ENCODE peak calls at places on chromosomes 4 and X, in eight cellular contexts. Q is PC-3; U is CD8-positive, alpha-beta memory T cell; E is mucosa of descending colon; P is Panc1; R is tibial artery; S is iPS DF 6.9; O is K562. G is an unnamed sample.

GRCh38 chr4:182556576-182556975 is 313.4 kb downstream of the TENM3 start:
- DNase-seq in O (no peak), E (no peak), Q (no peak), S (no peak), U (no peak), R (no peak), P (no peak), G (no peak)

GRCh38 chr4:183096276-183096965 is 2.6 kb upstream of the WWC2 start:
- DNase-seq in U (no peak), Q (no peak), P (no peak), E (no peak), R (no peak), S (no peak), O (no peak), G (no peak)

GRCh38 chrX:130874751-130875150 is 28.3 kb downstream of the ENOX2 start:
- DNase-seq in E (no peak), R (no peak), S (no peak), O (no peak), U (no peak), P (no peak), Q (no peak), G (no peak)

GRCh38 chr4:56323386-56323785 is 63.9 kb downstream of the AASDH start:
- DNase-seq in O (no peak), Q (no peak), E (no peak), U (no peak), R (no peak), S (no peak), P (no peak), G (no peak)

GRCh38 chr4:185395255-185395955 is at the start of gene LRP2BP:
- DNase-seq in E (no peak), S (no peak), Q (peak; percentile 18), R (no peak), P (no peak), O (no peak), U (no peak), G (no peak)

GRCh38 chr4:77600521-77601451 is 4.8 kb upstream of the CXCL13 start:
- DNase-seq in S (no peak), P (no peak), E (no peak), U (no peak), O (peak; percentile 58), Q (peak; percentile 58), R (no peak), G (peak; percentile 51)

GRCh38 chr4:165385124-165385523 is 6.3 kb downstream of the CPE start:
- DNase-seq in E (no peak), U (no peak), O (no peak), P (no peak), Q (no peak), S (no peak), R (no peak), G (no peak)

GRCh38 chrX:136531951-136532350 is at the start of gene VGLL1:
- DNase-seq in O (no peak), S (no peak), Q (peak; percentile 32), U (no peak), P (no peak), R (no peak), E (no peak), G (no peak)

GRCh38 chr4:40038972-40039371 is 17.7 kb upstream of the N4BP2 start:
- DNase-seq in E (no peak), O (no peak), Q (peak; percentile 65), P (no peak), R (no peak), S (no peak), U (no peak), G (no peak)

GRCh38 chr4:31620476-31620875 is 900.3 kb downstream of the PCDH7 start:
- DNase-seq in R (no peak), O (no peak), E (no peak), U (no peak), S (no peak), Q (peak; percentile 7), P (no peak), G (no peak)

DNA sequence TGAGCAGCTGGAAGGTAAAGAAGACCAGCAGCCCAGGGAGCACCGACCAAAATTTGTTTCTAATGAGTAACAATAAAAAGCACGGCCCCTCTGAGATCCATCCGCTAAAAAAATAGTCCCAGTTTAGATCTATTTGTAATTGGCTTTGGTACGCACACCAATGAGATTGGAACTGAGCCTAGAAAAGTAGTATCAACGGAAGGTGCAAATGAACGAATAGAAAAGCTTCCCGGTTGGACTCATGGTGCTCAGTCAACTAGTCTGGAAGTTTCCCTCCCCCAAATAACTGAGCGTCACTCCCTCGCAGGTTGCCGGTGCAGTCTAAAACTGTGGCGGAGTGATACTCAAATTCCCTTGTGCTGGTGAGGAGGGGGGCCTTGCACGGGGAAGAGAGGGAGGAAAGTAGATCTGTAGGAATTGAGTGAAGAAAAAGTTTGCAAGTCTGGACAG is at the start of gene COL4A5:
- DNase-seq in P (peak; percentile 38), U (no peak), Q (peak; percentile 90), E (no peak), R (peak; percentile 26), O (peak; percentile 65), S (no peak), G (no peak)
- H3K4me3 ChIP-seq in P (peak within 1 kb of the TSS; percentile 76), U (no peak within 1 kb of the TSS), Q (peak within 1 kb of the TSS; percentile 87), E (no peak within 1 kb of the TSS), R (peak within 1 kb of the TSS; percentile 62), O (peak within 1 kb of the TSS; percentile 52), S (peak within 1 kb of the TSS; percentile 62), G (peak within 1 kb of the TSS; percentile 46)

DNA sequence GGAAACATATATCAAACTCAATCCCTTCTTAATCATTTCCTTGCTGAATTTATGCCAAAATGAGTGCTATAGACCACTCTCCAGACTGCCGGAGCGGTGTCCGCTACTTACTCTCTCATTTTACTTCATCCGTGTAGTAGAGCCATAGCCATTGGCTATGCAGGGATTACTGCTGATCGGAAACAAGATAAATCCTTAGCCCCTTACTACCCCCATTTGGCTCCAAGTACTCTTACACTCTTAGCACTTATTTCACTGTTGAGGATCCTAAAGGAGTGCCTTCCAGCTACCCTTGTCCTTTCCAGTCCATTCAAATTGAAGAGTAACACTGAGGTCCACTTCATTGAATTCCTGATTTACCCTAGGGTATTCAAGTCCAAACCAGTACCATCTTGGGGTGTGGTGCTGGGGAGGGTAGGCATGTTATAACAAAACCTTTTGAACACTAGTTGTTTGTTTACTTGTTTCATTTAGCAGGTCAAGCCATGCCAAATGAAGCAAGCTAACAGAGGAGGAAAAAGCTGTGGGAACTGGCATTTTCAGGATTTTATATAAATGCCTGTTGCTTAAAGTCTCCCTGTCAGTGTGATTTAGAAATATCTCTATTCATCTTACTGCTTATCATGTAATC is 715.1 kb downstream of the FSTL5 start:
- DNase-seq in R (no peak), P (no peak), U (no peak), S (no peak), Q (no peak), E (no peak), O (no peak), G (no peak)
- H3K4me3 ChIP-seq in R (no peak overlapping the region), P (peak overlapping the region; percentile 20), U (no peak overlapping the region), S (no peak overlapping the region), Q (no peak overlapping the region), E (no peak overlapping the region), O (no peak overlapping the region), G (no peak overlapping the region)

GRCh38 chrX:111442791-111443190 is 30.8 kb upstream of the DCX start:
- DNase-seq in U (no peak), Q (no peak), S (no peak), P (no peak), R (no peak), E (no peak), O (no peak), G (no peak)

GRCh38 chrX:111447298-111447697 is 35.3 kb upstream of the DCX start:
- DNase-seq in P (no peak), R (no peak), S (peak; percentile 11), O (peak; percentile 10), E (no peak), Q (peak; percentile 22), U (no peak), G (no peak)

GRCh38 chrX:111445485-111445884 is 33.5 kb upstream of the DCX start:
- DNase-seq in S (no peak), U (no peak), E (no peak), O (peak; percentile 13), R (no peak), P (peak; percentile 20), Q (peak; percentile 62), G (no peak)

GRCh38 chrX:111444881-111445280 is 32.9 kb upstream of the DCX start:
- DNase-seq in O (no peak), R (no peak), E (no peak), S (no peak), P (no peak), Q (no peak), U (no peak), G (no peak)
- H3K4me3 ChIP-seq in O (no peak overlapping the region), R (no peak overlapping the region), E (no peak overlapping the region), S (no peak overlapping the region), P (no peak overlapping the region), Q (no peak overlapping the region), U (no peak overlapping the region), G (no peak overlapping the region)

DNA sequence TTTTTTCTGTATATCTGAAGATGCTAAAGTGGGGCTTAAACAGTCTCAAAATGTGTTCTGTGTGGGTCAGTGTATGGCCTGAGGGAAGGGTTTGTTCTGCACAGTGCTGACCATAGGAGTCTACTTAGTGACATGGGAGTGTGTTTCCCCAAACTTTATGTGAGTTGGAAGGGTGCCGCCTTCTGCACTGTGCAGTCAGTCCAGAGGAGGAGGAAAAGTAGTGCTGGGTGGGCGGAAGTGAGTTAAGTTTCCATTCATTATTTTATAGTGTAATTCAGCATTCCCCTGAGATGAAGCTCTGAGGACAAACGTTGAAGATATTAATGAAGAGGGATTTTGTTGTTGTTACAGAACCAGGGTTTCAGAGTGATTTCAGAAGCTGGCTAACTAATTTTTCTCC is 2.9 kb downstream of the CHST7 start:
- DNase-seq in Q (peak; percentile 53), E (no peak), P (no peak), R (peak; percentile 37), U (no peak), S (no peak), O (no peak), G (no peak)
- H3K4me3 ChIP-seq in Q (peak overlapping the region; percentile 73), E (no peak overlapping the region), P (peak overlapping the region; percentile 78), R (peak overlapping the region; percentile 60), U (no peak overlapping the region), S (no peak overlapping the region), O (no peak overlapping the region), G (no peak overlapping the region)

DNA sequence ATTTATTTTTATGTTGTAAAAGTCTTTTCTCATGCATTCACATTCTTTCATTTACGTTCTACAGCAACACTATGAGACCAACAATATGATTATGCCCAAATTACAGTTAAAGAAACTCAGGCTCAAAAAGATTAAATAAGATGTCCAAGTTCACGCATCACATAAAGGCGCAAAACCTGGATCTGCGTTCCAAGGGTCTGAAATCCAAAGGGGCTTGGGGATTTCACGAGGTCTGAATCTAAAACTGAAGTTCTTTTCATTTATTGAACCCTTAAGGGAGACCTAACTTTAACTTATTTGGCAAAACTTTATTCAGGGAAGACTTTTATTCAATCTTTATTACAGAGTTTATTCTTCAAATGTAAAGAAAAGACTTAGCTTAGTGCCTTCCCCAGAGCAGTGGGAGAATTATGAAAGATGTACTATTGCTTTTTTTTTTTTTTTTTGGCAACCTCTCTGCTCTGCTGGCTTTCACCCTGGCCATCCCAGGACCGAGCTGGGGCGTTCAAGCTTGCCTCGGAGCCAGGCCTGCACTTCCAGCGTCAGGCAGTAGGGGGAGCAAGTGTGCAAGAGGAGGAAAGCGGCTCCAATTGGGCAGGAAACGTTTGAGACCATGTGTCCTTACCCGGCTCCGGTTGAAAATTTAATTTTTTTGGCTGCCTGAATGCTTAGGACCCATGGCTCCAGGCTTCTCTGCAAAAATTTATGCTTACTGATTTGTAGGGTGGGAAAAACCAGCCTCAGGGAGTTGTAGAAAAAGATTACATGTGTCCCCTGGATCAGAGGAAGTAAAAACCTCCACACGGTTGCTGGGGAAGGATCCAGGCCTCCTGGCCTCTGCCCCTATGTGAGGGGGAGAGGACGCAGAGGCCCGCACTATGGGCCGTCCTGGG is 344.3 kb upstream of the KLF3 start:
- DNase-seq in U (peak; percentile 83), Q (peak; percentile 94), O (peak; percentile 83), E (peak; percentile 94), R (peak; percentile 97), P (peak; percentile 77), S (peak; percentile 79), G (peak; percentile 95)
- H3K4me3 ChIP-seq in U (peak overlapping the region; percentile 43), Q (peak overlapping the region; percentile 43), O (no peak overlapping the region), E (peak overlapping the region; percentile 9), R (peak overlapping the region; percentile 30), P (peak overlapping the region; percentile 35), S (no peak overlapping the region), G (peak overlapping the region; percentile 47)

GRCh38 chr4:139299536-139299935 is 1.8 kb upstream of the NAA15 start:
- DNase-seq in O (no peak), U (no peak), E (no peak), S (no peak), R (no peak), P (no peak), Q (peak; percentile 79), G (no peak)
- H3K4me3 ChIP-seq in O (peak overlapping the region; percentile 99), U (no peak overlapping the region), E (no peak overlapping the region), S (no peak overlapping the region), R (no peak overlapping the region), P (no peak overlapping the region), Q (peak overlapping the region; percentile 99), G (peak overlapping the region; percentile 99)

G was measured in right lobe of liver.